ENCODE peak calls at places on chromosomes 1 and 21, in four cellular contexts. A, C, E and B are unnamed samples.

GRCh38 chr1:180181996-180182675 is 27.5 kb downstream of the QSOX1 start:
- DNase-seq in E (no peak), C (peak; percentile 41), A (no peak), B (peak; percentile 45)

GRCh38 chr1:19210772-19211549 is 895 bp upstream of the UBR4 start:
- DNase-seq in C (no peak), E (no peak), A (no peak), B (no peak)

GRCh38 chr21:35737899-35738341 is 322.4 kb downstream of the SETD4 start:
- DNase-seq in C (no peak), A (peak; percentile 56), E (no peak), B (no peak)

GRCh38 chr1:3886691-3887090 is 13.4 kb downstream of the C1orf174 start:
- DNase-seq in E (no peak), C (peak; percentile 56), A (no peak), B (no peak)

GRCh38 chr1:121558514-121558913 is 373.7 kb downstream of the SRGAP2C start:
- DNase-seq in A (no peak), E (peak; percentile 16), C (no peak), B (no peak)

GRCh38 chr21:29105218-29105617 is 25.2 kb upstream of the MAP3K7CL start:
- DNase-seq in E (no peak), A (no peak), C (no peak), B (no peak)

GRCh38 chr1:222243902-222244301 is 304.0 kb downstream of the HHIPL2 start:
- DNase-seq in A (no peak), C (no peak), E (no peak), B (no peak)

GRCh38 chr1:2330511-2331199 is 60.7 kb downstream of the MORN1 start:
- DNase-seq in A (peak; percentile 72), C (no peak), E (no peak), B (peak; percentile 81)

GRCh38 chr1:25503551-25504426 is 39.6 kb upstream of the LDLRAP1 start:
- DNase-seq in E (peak; percentile 67), A (no peak), C (no peak), B (peak; percentile 86)

GRCh38 chr1:203200059-203200553 is 13.6 kb upstream of the CHI3L1 start:
- DNase-seq in E (no peak), C (no peak), A (peak; percentile 78), B (peak; percentile 65)